ENCODE peak calls at places on chromosomes 1 and 21, in five cellular contexts. G is CD4-positive, alpha-beta memory T cell; M is psoas muscle; F is heart left ventricle; I is CD8-positive, alpha-beta T cell. V is an unnamed sample.
A peak's percentile ranks its signal among the peaks of the same experiment; 100 is the strongest.

GRCh38 chr1:169368406-169368769 is 393 bp downstream of the BLZF1 start:
- DNase-seq in G (no peak), M (no peak), F (peak; percentile 7), I (peak; percentile 27), V (no peak)

GRCh38 chr21:43792406-43792805 is 3.0 kb downstream of the RRP1 start:
- DNase-seq in G (no peak), M (no peak), F (no peak), I (no peak), V (no peak)

GRCh38 chr1:32939655-32940371 is 24.8 kb downstream of the RNF19B start:
- DNase-seq in G (no peak), M (no peak), F (peak; percentile 72), I (no peak), V (peak; percentile 65)

GRCh38 chr1:227317541-227318002 is 720 bp downstream of the CDC42BPA start:
- DNase-seq in G (peak; percentile 4), M (peak; percentile 55), F (peak; percentile 36), I (no peak), V (peak; percentile 52)

GRCh38 chr1:211258310-211258755 is 833 bp upstream of the RCOR3 start:
- DNase-seq in G (peak; percentile 54), M (peak; percentile 91), F (peak; percentile 85), I (peak; percentile 61), V (peak; percentile 86)

GRCh38 chr1:12477936-12478611 is 139.9 kb downstream of the DHRS3 start:
- DNase-seq in G (no peak), M (peak; percentile 88), F (peak; percentile 75), I (no peak), V (peak; percentile 78)

GRCh38 chr1:15410223-15410883 is 665 bp downstream of the EFHD2 start:
- DNase-seq in G (peak; percentile 26), M (no peak), F (no peak), I (no peak), V (no peak)

GRCh38 chr1:88648706-88649105 is 35.4 kb upstream of the PKN2 start:
- DNase-seq in G (no peak), M (no peak), F (no peak), I (no peak), V (no peak)

GRCh38 chr1:39892611-39893595 is 8.8 kb downstream of the MYCL start:
- DNase-seq in G (no peak), M (no peak), F (no peak), I (no peak), V (no peak)

GRCh38 chr1:183291802-183292515 is 105.9 kb downstream of the LAMC2 start:
- DNase-seq in G (no peak), M (no peak), F (peak; percentile 44), I (no peak), V (no peak)

GRCh38 chr1:3139871-3140837 is 71.2 kb downstream of the PRDM16 start:
- DNase-seq in G (no peak), M (no peak), F (no peak), I (no peak), V (no peak)

GRCh38 chr1:8947127-8947691 is 1.5 kb downstream of the CA6 start:
- DNase-seq in G (no peak), M (no peak), F (no peak), I (no peak), V (no peak)

GRCh38 chr1:99590578-99591209 is 55.2 kb upstream of the PALMD start:
- DNase-seq in G (no peak), M (no peak), F (peak; percentile 52), I (no peak), V (no peak)
- H3K27ac ChIP-seq in G (no peak overlapping the region), M (no peak overlapping the region), F (no peak overlapping the region), I (no peak overlapping the region), V (peak overlapping the region; percentile 48)

GRCh38 chr1:117672756-117673155 is 66.9 kb downstream of the TENT5C start:
- DNase-seq in G (no peak), M (no peak), F (peak; percentile 44), I (no peak), V (no peak)

GRCh38 chr1:117671781-117672501 is 66.1 kb downstream of the TENT5C start:
- DNase-seq in G (no peak), M (peak; percentile 70), F (peak; percentile 60), I (no peak), V (no peak)

GRCh38 chr1:117669572-117669971 is 63.7 kb downstream of the TENT5C start:
- DNase-seq in G (no peak), M (no peak), F (peak; percentile 17), I (no peak), V (no peak)

GRCh38 chr1:117673405-117673804 is 67.6 kb downstream of the TENT5C start:
- DNase-seq in G (no peak), M (no peak), F (no peak), I (no peak), V (no peak)

DNA sequence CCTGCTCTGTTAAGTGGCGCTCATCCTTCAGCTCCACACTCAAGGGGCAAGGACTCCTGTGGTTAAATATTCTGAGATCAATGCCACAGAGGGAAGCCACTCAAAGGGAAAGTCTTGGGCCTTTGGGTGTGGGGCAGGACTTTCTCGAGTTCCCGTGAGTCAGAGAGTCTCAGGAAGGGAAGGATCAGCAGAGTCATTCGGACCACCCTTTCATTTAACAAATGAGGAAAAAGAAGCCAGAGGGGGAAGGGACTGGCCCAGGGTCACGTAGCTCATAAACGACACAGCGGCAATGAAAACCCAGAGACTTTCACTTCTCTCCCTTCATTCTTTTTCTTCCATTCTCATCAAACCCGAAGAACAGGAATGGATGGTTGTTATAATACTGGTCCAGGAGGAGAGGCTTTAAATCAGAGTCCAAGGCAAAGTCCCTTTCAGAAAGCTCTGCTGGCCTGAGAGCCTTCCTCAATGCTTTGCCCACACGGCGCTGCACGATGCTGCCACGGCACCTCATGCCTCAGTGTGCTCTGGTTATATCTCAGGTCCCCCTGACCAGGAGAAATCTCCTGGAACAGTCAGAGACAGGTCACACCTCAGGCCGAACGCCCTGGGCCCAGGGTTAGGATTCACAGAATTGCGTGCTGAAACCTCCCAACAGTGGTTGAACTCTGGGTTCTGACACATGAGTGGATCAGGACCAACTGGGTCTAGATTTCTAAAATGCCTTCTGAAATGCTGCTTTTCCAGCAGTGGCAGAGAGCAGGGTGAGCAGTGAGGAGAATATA is 65.3 kb downstream of the TENT5C start:
- DNase-seq in G (no peak), M (no peak), F (no peak), I (no peak), V (no peak)
- H3K27ac ChIP-seq in G (no peak overlapping the region), M (peak overlapping the region; percentile 68), F (peak overlapping the region; percentile 38), I (no peak overlapping the region), V (no peak overlapping the region)

GRCh38 chr1:30903343-30904034 is 5.1 kb downstream of the SDC3 start:
- DNase-seq in G (no peak), M (no peak), F (no peak), I (no peak), V (peak; percentile 31)
- H3K27ac ChIP-seq in G (no peak overlapping the region), M (no peak overlapping the region), F (no peak overlapping the region), I (no peak overlapping the region), V (peak overlapping the region; percentile 51)

GRCh38 chr1:118785246-118785645 is 202.9 kb downstream of the TBX15 start:
- DNase-seq in G (no peak), M (peak; percentile 53), F (no peak), I (no peak), V (no peak)
- H3K27ac ChIP-seq in G (no peak overlapping the region), M (no peak overlapping the region), F (no peak overlapping the region), I (no peak overlapping the region), V (no peak overlapping the region)

V was measured in left lung.